ENCODE peak calls at places on chromosomes 11 and 22, in seven cellular contexts. M is right lobe of liver, G is esophagus squamous epithelium, Y is GM06990, C is Peyer's patch, T is stomach, E is PC-9. B is an unnamed sample.

GRCh38 chr11:19089421-19089820 is 27.5 kb upstream of the ZDHHC13 start:
- DNase-seq in T (no peak), Y (no peak), E (peak; percentile 95), M (no peak), G (no peak), C (no peak), B (no peak)

GRCh38 chr22:29023172-29023796 is 38.3 kb downstream of the C22orf31 start:
- DNase-seq in C (no peak), Y (no peak), T (no peak), E (no peak), G (no peak), M (peak; percentile 84), B (no peak)

GRCh38 chr11:122168218-122168617 is 52.2 kb upstream of the BLID start:
- DNase-seq in Y (no peak), C (no peak), T (no peak), E (no peak), G (no peak), M (no peak), B (no peak)

GRCh38 chr11:114785820-114786219 is 107.5 kb downstream of the NXPE2 start:
- DNase-seq in C (no peak), G (no peak), Y (no peak), M (no peak), T (no peak), E (no peak), B (no peak)

GRCh38 chr22:36998620-36999351 is 20.5 kb downstream of the TST start:
- DNase-seq in M (no peak), G (no peak), Y (no peak), E (no peak), T (no peak), C (no peak), B (peak; percentile 68)

GRCh38 chr11:2129323-2129698 is 9.9 kb downstream of the IGF2 start:
- DNase-seq in T (no peak), G (no peak), E (no peak), M (no peak), C (no peak), Y (no peak), B (no peak)

GRCh38 chr11:2778630-2779498 is 79.1 kb upstream of the KCNQ1OT1 start:
- DNase-seq in C (peak; percentile 15), G (no peak), E (no peak), M (peak; percentile 93), Y (peak; percentile 48), T (peak; percentile 93), B (no peak)

GRCh38 chr11:14892577-14892976 is 546 bp upstream of the CYP2R1 start:
- DNase-seq in M (no peak), T (no peak), C (no peak), Y (no peak), G (no peak), E (no peak), B (no peak)

GRCh38 chr11:76285397-76285796 is 79.1 kb upstream of the WNT11 start:
- DNase-seq in T (no peak), E (no peak), Y (no peak), M (no peak), C (no peak), G (no peak), B (no peak)

GRCh38 chr11:126698576-126698975 is 302.0 kb downstream of the KIRREL3 start:
- DNase-seq in M (no peak), Y (no peak), C (no peak), E (no peak), G (no peak), T (no peak), B (peak; percentile 19)

GRCh38 chr11:67300256-67300755 is 3.0 kb upstream of the SSH3 start:
- DNase-seq in T (no peak), Y (no peak), M (peak; percentile 36), E (no peak), C (no peak), G (no peak), B (no peak)

GRCh38 chr22:35301370-35301874 is 1.7 kb downstream of the TOM1 start:
- DNase-seq in C (no peak), E (peak; percentile 99), T (no peak), G (no peak), M (peak; percentile 85), Y (no peak), B (peak; percentile 83)

GRCh38 chr11:38300570-38300969 is 1702.5 kb upstream of the RAG2 start:
- DNase-seq in E (no peak), G (no peak), T (no peak), M (no peak), Y (no peak), C (no peak), B (no peak)

GRCh38 chr11:102220728-102221467 is 96.4 kb upstream of the BIRC3 start:
- DNase-seq in Y (no peak), G (no peak), C (no peak), T (no peak), E (peak; percentile 28), M (no peak), B (no peak)

GRCh38 chr22:42171946-42172345 is 41.3 kb upstream of the CYP2D6 start:
- DNase-seq in E (no peak), Y (no peak), G (no peak), C (no peak), T (no peak), M (no peak), B (no peak)

GRCh38 chr11:46047520-46047919 is 73.7 kb downstream of the PHF21A start:
- DNase-seq in E (peak; percentile 63), Y (no peak), T (no peak), G (no peak), M (no peak), C (no peak), B (no peak)

GRCh38 chr11:111764621-111765020 is 1.6 kb downstream of the PPP2R1B start:
- DNase-seq in M (no peak), C (no peak), Y (no peak), T (no peak), G (no peak), E (no peak), B (no peak)

GRCh38 chr11:68688881-68689280 is 4.5 kb downstream of the GAL start:
- DNase-seq in G (no peak), T (no peak), E (no peak), M (peak; percentile 32), C (no peak), Y (no peak), B (no peak)

GRCh38 chr11:80103149-80103859 is 662.5 kb upstream of the TENM4 start:
- DNase-seq in T (no peak), C (no peak), Y (no peak), M (no peak), G (no peak), E (peak; percentile 64), B (peak; percentile 2)

GRCh38 chr11:18064035-18064434 is 18.0 kb upstream of the TPH1 start:
- DNase-seq in G (no peak), C (no peak), Y (no peak), T (no peak), M (peak; percentile 76), E (no peak), B (no peak)

GRCh38 chr22:46309526-46310085 is 12.9 kb downstream of the GTSE1 start:
- DNase-seq in C (no peak), E (no peak), T (no peak), G (no peak), M (no peak), Y (no peak), B (no peak)

GRCh38 chr11:92149996-92150395 is 74.6 kb upstream of the FAT3 start:
- DNase-seq in C (no peak), M (no peak), Y (no peak), T (no peak), G (no peak), E (peak; percentile 32), B (no peak)

GRCh38 chr11:27991731-27992130 is 116.2 kb downstream of the KIF18A start:
- DNase-seq in G (no peak), E (no peak), C (no peak), T (no peak), M (no peak), Y (no peak), B (peak; percentile 36)

GRCh38 chr11:69113646-69114340 is 41.9 kb upstream of the SMIM38 start:
- DNase-seq in T (no peak), C (no peak), M (no peak), G (no peak), Y (no peak), E (no peak), B (no peak)

GRCh38 chr11:124069429-124070401 is 28.6 kb upstream of the OR10G7 start:
- DNase-seq in T (no peak), M (no peak), G (no peak), Y (peak; percentile 33), E (no peak), C (peak; percentile 34), B (peak; percentile 73)
- H3K4me3 ChIP-seq in T (no peak overlapping the region), M (no peak overlapping the region), G (no peak overlapping the region), Y (no peak overlapping the region), E (no peak overlapping the region), C (peak overlapping the region; percentile 26), B (peak overlapping the region; percentile 34)

GRCh38 chr11:34490304-34490703 is 23.3 kb downstream of the ELF5 start:
- DNase-seq in E (no peak), M (no peak), T (no peak), Y (no peak), G (no peak), C (no peak), B (no peak)
- H3K27me3 ChIP-seq in E (no peaks in the 10 kb centered on the region), M (no peaks in the 10 kb centered on the region), T (no peaks in the 10 kb centered on the region), Y (no peaks in the 10 kb centered on the region), G (no peaks in the 10 kb centered on the region), C (no peaks in the 10 kb centered on the region), B (no peaks in the 10 kb centered on the region)

DNA sequence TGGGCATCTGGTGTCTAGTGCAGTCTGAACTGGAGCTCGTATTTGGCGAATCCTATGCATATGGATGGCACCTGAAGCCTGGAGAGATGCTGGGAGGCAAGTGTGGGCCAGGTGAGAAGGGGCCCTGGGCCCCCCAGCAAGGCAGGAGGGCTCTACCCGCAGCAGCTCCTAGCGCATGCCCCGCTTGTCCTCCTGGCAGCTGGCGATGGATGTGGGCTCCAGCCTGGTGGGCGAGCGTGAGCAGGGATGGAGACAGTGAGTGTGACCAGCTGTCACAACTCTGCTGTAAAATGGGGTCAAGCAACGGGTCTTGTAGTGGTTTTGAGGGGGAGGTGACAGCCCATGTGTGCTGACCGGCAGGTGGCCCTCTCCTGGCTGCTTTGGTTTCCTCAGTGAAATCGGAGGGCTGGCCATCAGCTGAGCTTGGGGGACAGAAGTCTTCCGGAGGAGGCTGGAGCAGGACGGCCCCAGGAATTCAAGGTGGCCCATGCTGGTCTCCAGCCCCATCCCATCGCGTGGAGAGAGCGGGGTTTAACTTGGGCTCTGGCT is 12.0 kb downstream of the FRMD8 start:
- DNase-seq in E (no peak), C (no peak), T (no peak), Y (no peak), G (no peak), M (no peak), B (no peak)
- H3K36me3 ChIP-seq in E (no peaks in the 10 kb centered on the region), C (no peaks in the 10 kb centered on the region), T (peaks cover 59% of the 10 kb centered on the region), Y (peaks cover 48% of the 10 kb centered on the region), G (peaks cover 59% of the 10 kb centered on the region), M (no peaks in the 10 kb centered on the region), B (peaks cover 25% of the 10 kb centered on the region)

GRCh38 chr22:26362471-26362870 is 66.6 kb upstream of the ASPHD2 start:
- DNase-seq in M (no peak), G (no peak), E (no peak), Y (no peak), C (no peak), T (no peak), B (peak; percentile 91)

GRCh38 chr22:26359156-26359555 is 69.9 kb upstream of the ASPHD2 start:
- DNase-seq in G (no peak), Y (no peak), M (no peak), T (no peak), C (no peak), E (no peak), B (no peak)

GRCh38 chr22:26357281-26357680 is 71.8 kb upstream of the ASPHD2 start:
- DNase-seq in M (no peak), C (no peak), G (no peak), Y (no peak), E (no peak), T (no peak), B (no peak)

GRCh38 chr22:26357813-26358212 is 71.2 kb upstream of the ASPHD2 start:
- DNase-seq in G (no peak), T (no peak), E (no peak), Y (no peak), C (no peak), M (no peak), B (no peak)

GRCh38 chr22:26360169-26360885 is 68.7 kb upstream of the ASPHD2 start:
- DNase-seq in M (peak; percentile 60), T (peak; percentile 72), E (peak; percentile 53), G (no peak), C (peak; percentile 69), Y (peak; percentile 24), B (peak; percentile 55)
- H3K4me3 ChIP-seq in M (no peak overlapping the region), T (no peak overlapping the region), E (no peak overlapping the region), G (no peak overlapping the region), C (no peak overlapping the region), Y (no peak overlapping the region), B (no peak overlapping the region)